ENCODE peak calls at places on chromosomes 3 and 15, in seven cellular contexts. B is cardiac muscle cell, S is GM20000, H is heart right ventricle, R is AG04450, G is WTC11, D is tibial artery. P is an unnamed sample.

GRCh38 chr3:105359098-105359762 is 7.5 kb upstream of the ALCAM start:
- DNase-seq in B (peak; percentile 71), S (no peak), H (no peak), R (no peak), G (no peak), D (no peak), P (no peak)

GRCh38 chr15:73244333-73244732 is 124.4 kb downstream of the HCN4 start:
- DNase-seq in B (no peak), S (peak; percentile 31), H (no peak), R (no peak), G (no peak), D (no peak), P (no peak)

GRCh38 chr3:38565339-38566214 is 69.4 kb downstream of the EXOG start:
- DNase-seq in B (no peak), S (no peak), H (no peak), R (no peak), G (no peak), D (peak; percentile 41), P (no peak)

GRCh38 chr3:118628704-118629341 is 405.8 kb downstream of the IGSF11 start:
- DNase-seq in B (peak; percentile 57), S (peak; percentile 57), H (peak; percentile 16), R (peak; percentile 46), G (peak; percentile 82), D (no peak), P (peak; percentile 58)

GRCh38 chr3:124281453-124282316 is 289.8 kb upstream of the ROPN1 start:
- DNase-seq in B (peak; percentile 71), S (peak; percentile 40), H (no peak), R (no peak), G (peak; percentile 23), D (no peak), P (no peak)

GRCh38 chr15:23994273-23994672 is 307.2 kb upstream of the NDN start:
- DNase-seq in B (no peak), S (no peak), H (no peak), R (no peak), G (no peak), D (no peak), P (no peak)

GRCh38 chr15:99504071-99504822 is 61.5 kb upstream of the MEF2A start:
- DNase-seq in B (no peak), S (peak; percentile 42), H (no peak), R (no peak), G (no peak), D (no peak), P (no peak)

GRCh38 chr3:45666729-45667440 is 22.3 kb upstream of the SACM1L start:
- DNase-seq in B (peak; percentile 69), S (no peak), H (peak; percentile 65), R (no peak), G (no peak), D (no peak), P (no peak)

GRCh38 chr15:67242665-67243064 is 11.8 kb downstream of the AAGAB start:
- DNase-seq in B (peak; percentile 17), S (no peak), H (no peak), R (no peak), G (no peak), D (no peak), P (no peak)

GRCh38 chr3:141707741-141708203 is 30.3 kb upstream of the RNF7 start:
- DNase-seq in B (peak; percentile 68), S (no peak), H (no peak), R (no peak), G (no peak), D (no peak), P (no peak)

GRCh38 chr15:90496791-90497190 is 32.9 kb upstream of the CRTC3 start:
- DNase-seq in B (peak; percentile 26), S (no peak), H (no peak), R (no peak), G (no peak), D (no peak), P (no peak)

GRCh38 chr3:55538158-55538557 is 51.1 kb upstream of the WNT5A start:
- DNase-seq in B (no peak), S (no peak), H (no peak), R (no peak), G (no peak), D (no peak), P (no peak)

GRCh38 chr3:8529197-8529637 is 27.6 kb downstream of the LMCD1 start:
- DNase-seq in B (peak; percentile 86), S (no peak), H (no peak), R (peak; percentile 20), G (no peak), D (peak; percentile 76), P (no peak)

GRCh38 chr15:70339551-70340517 is 242.1 kb upstream of the TLE3 start:
- DNase-seq in B (peak; percentile 56), S (no peak), H (no peak), R (no peak), G (no peak), D (no peak), P (no peak)

GRCh38 chr3:197216914-197217313 is 81.5 kb downstream of the DLG1 start:
- DNase-seq in B (no peak), S (no peak), H (no peak), R (no peak), G (no peak), D (no peak), P (no peak)

GRCh38 chr3:71658131-71658530 is 67.1 kb downstream of the EIF4E3 start:
- DNase-seq in B (peak; percentile 69), S (no peak), H (peak; percentile 80), R (no peak), G (no peak), D (peak; percentile 94), P (peak; percentile 98)

GRCh38 chr15:68429691-68430470 is 2.1 kb downstream of the ITGA11 start:
- DNase-seq in B (no peak), S (no peak), H (no peak), R (no peak), G (no peak), D (peak; percentile 19), P (no peak)

GRCh38 chr3:141669434-141669833 is 68.7 kb upstream of the RNF7 start:
- DNase-seq in B (no peak), S (no peak), H (no peak), R (no peak), G (no peak), D (no peak), P (no peak)

GRCh38 chr15:101795455-101795854 is 7.9 kb upstream of the OR4F6 start:
- DNase-seq in B (peak; percentile 10), S (no peak), H (no peak), R (peak; percentile 70), G (no peak), D (no peak), P (no peak)

GRCh38 chr15:69328739-69329138 is 30.0 kb downstream of the PAQR5 start:
- DNase-seq in B (no peak), S (no peak), H (no peak), R (no peak), G (no peak), D (no peak), P (no peak)

GRCh38 chr3:139521144-139521543 is 18.4 kb downstream of the RBP1 start:
- DNase-seq in B (no peak), S (no peak), H (no peak), R (no peak), G (no peak), D (no peak), P (no peak)

GRCh38 chr3:149199474-149199873 is 22.2 kb downstream of the CP start:
- DNase-seq in B (peak; percentile 56), S (no peak), H (no peak), R (no peak), G (no peak), D (no peak), P (no peak)

GRCh38 chr3:78847603-78848002 is 920.2 kb downstream of the ROBO1 start:
- DNase-seq in B (no peak), S (no peak), H (no peak), R (no peak), G (no peak), D (no peak), P (no peak)

GRCh38 chr15:65164139-65164538 is 21.0 kb downstream of the CLPX start:
- DNase-seq in B (no peak), S (no peak), H (no peak), R (no peak), G (no peak), D (no peak), P (no peak)

GRCh38 chr3:103796068-103796467 is 1361.3 kb downstream of the ZPLD1 start:
- DNase-seq in B (no peak), S (no peak), H (no peak), R (no peak), G (no peak), D (no peak), P (no peak)

GRCh38 chr3:183329543-183329942 is 76.5 kb downstream of the B3GNT5 start:
- DNase-seq in B (no peak), S (no peak), H (no peak), R (no peak), G (no peak), D (no peak), P (no peak)
- TF ChIP-seq CTCF in B (no peak), S (no peak), H (no peak), R (no peak), G (no peak), D (no peak), P (no peak)

DNA sequence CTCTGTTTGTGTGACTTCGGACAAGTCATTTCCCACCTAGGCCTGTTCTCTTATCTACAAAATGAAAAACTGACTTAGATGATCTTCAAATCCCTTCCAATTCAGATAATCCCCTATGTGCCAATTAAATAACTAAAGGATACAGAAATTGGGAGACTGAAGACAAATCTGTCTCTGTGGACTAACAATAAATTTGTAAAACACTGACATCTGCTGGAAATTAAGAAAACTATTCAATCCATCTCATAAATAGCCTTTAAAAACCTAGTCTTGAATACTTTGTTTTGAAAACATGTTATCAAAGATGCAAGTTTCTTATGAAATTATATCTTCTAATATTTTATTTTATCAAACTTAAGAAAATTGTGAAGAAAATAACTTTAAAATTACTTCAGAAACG is 38.3 kb downstream of the MTHFS start:
- DNase-seq in B (peak; percentile 21), S (no peak), H (no peak), R (no peak), G (no peak), D (no peak), P (no peak)
- TF ChIP-seq CTCF in B (peak; percentile 28), S (no peak), H (no peak), R (no peak), G (no peak), D (no peak), P (no peak)

DNA sequence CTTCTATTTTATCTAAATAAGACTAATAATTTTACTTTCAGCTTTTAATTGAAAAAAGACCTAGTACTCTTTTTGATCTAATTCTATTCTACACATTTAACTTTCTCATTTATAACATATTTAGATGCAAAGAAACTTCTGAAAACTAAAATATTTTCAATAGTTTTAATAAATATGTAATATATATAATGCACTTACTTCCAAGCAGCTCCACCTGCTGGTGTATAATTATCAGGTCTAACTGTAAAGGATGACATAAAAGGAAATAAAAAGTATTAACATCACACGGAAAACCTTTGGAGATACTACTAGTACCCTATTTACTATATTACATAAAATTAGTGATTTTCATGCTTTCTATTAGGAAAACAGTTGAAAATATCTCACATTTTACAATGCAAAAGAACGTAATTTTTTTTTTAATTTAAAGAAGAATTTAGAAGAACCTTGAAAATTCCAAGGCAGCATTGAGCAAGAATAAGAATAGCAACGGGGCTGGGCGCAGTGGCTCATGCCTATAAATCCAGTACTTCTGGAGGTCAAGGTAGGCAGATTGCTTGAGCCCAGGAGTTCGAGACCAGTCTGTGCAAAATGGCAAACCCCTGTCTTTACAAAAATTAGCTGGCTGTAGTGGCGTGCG is 10.2 kb downstream of the PLSCR5 start:
- DNase-seq in B (peak; percentile 35), S (no peak), H (no peak), R (no peak), G (no peak), D (no peak), P (no peak)
- TF ChIP-seq CTCF in B (peak; percentile 41), S (peak; percentile 1), H (peak; percentile 36), R (peak; percentile 56), G (peak; percentile 20), D (no peak), P (no peak)

GRCh38 chr3:136078421-136079364 is 113.2 kb downstream of the PPP2R3A start:
- DNase-seq in B (peak; percentile 56), S (peak; percentile 28), H (no peak), R (no peak), G (no peak), D (no peak), P (no peak)
- TF ChIP-seq CTCF in B (peak; percentile 69), S (peak; percentile 47), H (peak; percentile 60), R (peak; percentile 66), G (no peak), D (peak; percentile 47), P (no peak)

P was measured in stomach.